ENCODE peak calls at places on chromosome 19, in five cellular contexts. I is stimulated activated CD8-positive, alpha-beta memory T cell treated with anti-CD3 and anti-CD28 coated beads, Interleukin-4, amount 100 ng/mL, for 1 hour; T is NCI-H1436; J is stimulated activated CD4-positive, alpha-beta T cell treated with anti-CD3 and anti-CD28 coated beads, Interleukin-2, amount 100 ng/mL, for 48 hours; W is astrocyte of the cerebellum. D is an unnamed sample.

GRCh38 chr19:21749090-21749489 is 18.3 kb downstream of the ZNF100 start:
- DNase-seq in I (no peak), T (no peak), J (no peak), W (no peak), D (no peak)

GRCh38 chr19:40150170-40150569 is 41.1 kb upstream of the MAP3K10 start:
- DNase-seq in I (no peak), T (no peak), J (no peak), W (no peak), D (no peak)

GRCh38 chr19:4866595-4867424 is 657 bp downstream of the PLIN3 start:
- DNase-seq in I (peak), T (no peak), J (peak), W (no peak), D (peak)

GRCh38 chr19:49744946-49745381 is 18.1 kb downstream of the TSKS start:
- DNase-seq in I (no peak), T (no peak), J (no peak), W (no peak), D (no peak)

GRCh38 chr19:10000171-10000826 is 10.0 kb downstream of the COL5A3 start:
- DNase-seq in I (peak), T (peak), J (peak), W (no peak), D (peak)

GRCh38 chr19:41927810-41928192 is 448 bp downstream of the ERFL start:
- DNase-seq in I (no peak), T (no peak), J (no peak), W (no peak), D (no peak)

GRCh38 chr19:3692141-3693029 is 7.9 kb downstream of the PIP5K1C start:
- DNase-seq in I (peak), T (no peak), J (peak), W (no peak), D (peak)

GRCh38 chr19:1668339-1669123 is 16.1 kb upstream of the TCF3 start:
- DNase-seq in I (no peak), T (no peak), J (no peak), W (no peak), D (no peak)

GRCh38 chr19:6220385-6221191 is 59.2 kb downstream of the MLLT1 start:
- DNase-seq in I (no peak), T (no peak), J (no peak), W (no peak), D (no peak)

GRCh38 chr19:15404097-15404779 is 14.6 kb downstream of the AKAP8L start:
- DNase-seq in I (no peak), T (no peak), J (no peak), W (no peak), D (no peak)

GRCh38 chr19:3365447-3366103 is 808 bp upstream of the NFIC start:
- DNase-seq in I (no peak), T (peak), J (no peak), W (no peak), D (peak)

GRCh38 chr19:55605637-55606470 is at the start of gene ZNF865:
- DNase-seq in I (peak), T (peak), J (peak), W (peak), D (peak)

GRCh38 chr19:32567486-32567885 is 13.5 kb upstream of the PDCD5 start:
- DNase-seq in I (no peak), T (no peak), J (no peak), W (no peak), D (no peak)

GRCh38 chr19:1847684-1848398 is 442 bp downstream of the REXO1 start:
- DNase-seq in I (no peak), T (no peak), J (no peak), W (no peak), D (peak)

GRCh38 chr19:5207806-5208205 is 132.8 kb downstream of the PTPRS start:
- DNase-seq in I (no peak), T (no peak), J (no peak), W (no peak), D (no peak)

GRCh38 chr19:413756-414420 is 4.9 kb upstream of the C2CD4C start:
- DNase-seq in I (no peak), T (no peak), J (no peak), W (no peak), D (no peak)

GRCh38 chr19:38209152-38209551 is 14.9 kb downstream of the DPF1 start:
- DNase-seq in I (no peak), T (no peak), J (no peak), W (no peak), D (no peak)

GRCh38 chr19:18435185-18435841 is 2.6 kb downstream of the ISYNA1 start:
- DNase-seq in I (no peak), T (no peak), J (no peak), W (no peak), D (no peak)

GRCh38 chr19:51726049-51726448 is 2.3 kb upstream of the HAS1 start:
- DNase-seq in I (no peak), T (no peak), J (no peak), W (no peak), D (peak)

GRCh38 chr19:13031917-13032623 is 36.8 kb downstream of the NFIX start:
- DNase-seq in I (no peak), T (no peak), J (no peak), W (no peak), D (no peak)

GRCh38 chr19:3275583-3276340 is 51.3 kb downstream of the CELF5 start:
- DNase-seq in I (peak), T (peak), J (peak), W (no peak), D (peak)

GRCh38 chr19:47350599-47350998 is 1.5 kb downstream of the DHX34 start:
- DNase-seq in I (no peak), T (no peak), J (no peak), W (no peak), D (no peak)

GRCh38 chr19:29325241-29325975 is 112.5 kb upstream of the UQCRFS1 start:
- DNase-seq in I (no peak), T (no peak), J (no peak), W (no peak), D (no peak)

GRCh38 chr19:55308281-55308680 is 16.9 kb downstream of the TMEM150B start:
- DNase-seq in I (no peak), T (no peak), J (no peak), W (no peak), D (no peak)

GRCh38 chr19:49554701-49555181 is 25.6 kb downstream of the NOSIP start:
- DNase-seq in I (no peak), T (no peak), J (no peak), W (no peak), D (no peak)